ENCODE peak calls at places on chromosomes 3 and 15, in eight cellular contexts. Q, A, R, E, U, V, L and F are unnamed samples.

GRCh38 chr15:78212546-78213424 is 21.6 kb downstream of the ACSBG1 start:
- DNase-seq in U (no peak), E (no peak), V (no peak), Q (no peak), R (peak), L (no peak), A (peak), F (peak)

GRCh38 chr3:11145888-11146287 is 8.4 kb upstream of the HRH1 start:
- DNase-seq in R (peak), A (peak), E (no peak), V (no peak), U (no peak), L (no peak), Q (no peak), F (no peak)

GRCh38 chr15:76625267-76625666 is 279.9 kb downstream of the SCAPER start:
- DNase-seq in A (no peak), E (no peak), R (no peak), V (no peak), U (no peak), L (no peak), Q (no peak), F (no peak)

GRCh38 chr3:42014949-42015533 is 53.1 kb upstream of the ULK4 start:
- DNase-seq in A (peak), E (no peak), U (no peak), Q (peak), V (peak), R (peak), L (no peak), F (no peak)

GRCh38 chr15:94135748-94136147 is 95.6 kb upstream of the MCTP2 start:
- DNase-seq in R (no peak), A (no peak), E (no peak), L (no peak), V (no peak), U (no peak), Q (no peak), F (no peak)

GRCh38 chr3:52891615-52892081 is 5.7 kb downstream of the STIMATE start:
- DNase-seq in E (no peak), Q (peak), L (no peak), A (peak), U (no peak), R (peak), V (no peak), F (peak)

GRCh38 chr3:72368331-72368975 is 479.8 kb downstream of the SHQ1 start:
- DNase-seq in E (no peak), A (peak), Q (no peak), V (no peak), R (peak), U (no peak), L (no peak), F (no peak)

GRCh38 chr3:90092994-90093393 is 985.6 kb downstream of the EPHA3 start:
- DNase-seq in Q (peak), V (no peak), L (no peak), A (peak), E (no peak), U (no peak), R (peak), F (no peak)